ENCODE peak calls at places on chromosomes 1 and 21, in four cellular contexts. One of them, this sample, is unnamed.

GRCh38 chr1:31383967-31384366 is 11.1 kb upstream of the FABP3 start:
- DNase-seq in RCC 7860: no peak
- DNase-seq in NAMALWA: no peak
- DNase-seq in fibroblast of gingiva: no peak
- DNase-seq in this sample: no peak

GRCh38 chr1:42957880-42958487 is 684 bp downstream of the SLC2A1 start:
- DNase-seq in NAMALWA: peak; percentile 68
- DNase-seq in RCC 7860: no peak
- DNase-seq in fibroblast of gingiva: peak; percentile 52
- DNase-seq in this sample: no peak

GRCh38 chr1:1554926-1555915 is 14.8 kb upstream of the TMEM240 start:
- DNase-seq in fibroblast of gingiva: peak; percentile 36
- DNase-seq in RCC 7860: peak; percentile 70
- DNase-seq in NAMALWA: no peak
- DNase-seq in this sample: no peak

GRCh38 chr1:64401285-64401684 is 68.6 kb upstream of the CACHD1 start:
- DNase-seq in NAMALWA: no peak
- DNase-seq in fibroblast of gingiva: no peak
- DNase-seq in RCC 7860: no peak
- DNase-seq in this sample: no peak

GRCh38 chr1:179296831-179297377 is 3.3 kb downstream of the SOAT1 start:
- DNase-seq in fibroblast of gingiva: no peak
- DNase-seq in NAMALWA: peak; percentile 29
- DNase-seq in RCC 7860: no peak
- DNase-seq in this sample: no peak

GRCh38 chr1:84298336-84298687 is 3.2 kb upstream of the SAMD13 start:
- DNase-seq in fibroblast of gingiva: peak; percentile 47
- DNase-seq in RCC 7860: no peak
- DNase-seq in NAMALWA: peak; percentile 71
- DNase-seq in this sample: no peak

GRCh38 chr21:21463456-21463855 is 465.2 kb downstream of the NCAM2 start:
- DNase-seq in fibroblast of gingiva: peak; percentile 74
- DNase-seq in RCC 7860: no peak
- DNase-seq in NAMALWA: no peak
- DNase-seq in this sample: no peak

GRCh38 chr1:160062134-160062533 is 7.8 kb downstream of the KCNJ10 start:
- DNase-seq in RCC 7860: no peak
- DNase-seq in fibroblast of gingiva: no peak
- DNase-seq in NAMALWA: no peak
- DNase-seq in this sample: no peak

GRCh38 chr1:218705911-218706893 is 361.1 kb downstream of the TGFB2 start:
- DNase-seq in RCC 7860: peak; percentile 100
- DNase-seq in NAMALWA: no peak
- DNase-seq in fibroblast of gingiva: peak; percentile 86
- DNase-seq in this sample: peak; percentile 99

GRCh38 chr21:41706678-41707077 is 60.2 kb downstream of the RIPK4 start:
- DNase-seq in RCC 7860: peak; percentile 52
- DNase-seq in fibroblast of gingiva: no peak
- DNase-seq in NAMALWA: no peak
- DNase-seq in this sample: no peak

GRCh38 chr1:58858344-58858673 is 74.5 kb upstream of the JUN start:
- DNase-seq in fibroblast of gingiva: no peak
- DNase-seq in NAMALWA: peak; percentile 7
- DNase-seq in RCC 7860: no peak
- DNase-seq in this sample: no peak

GRCh38 chr1:183568176-183569041 is 21.9 kb downstream of the NCF2 start:
- DNase-seq in fibroblast of gingiva: no peak
- DNase-seq in NAMALWA: no peak
- DNase-seq in RCC 7860: peak; percentile 19
- DNase-seq in this sample: no peak

GRCh38 chr1:32219022-32219421 is 3.1 kb downstream of the TMEM234 start:
- DNase-seq in RCC 7860: no peak
- DNase-seq in NAMALWA: no peak
- DNase-seq in fibroblast of gingiva: peak; percentile 69
- DNase-seq in this sample: no peak

GRCh38 chr1:32250893-32251716 is at the start of gene LCK:
- DNase-seq in fibroblast of gingiva: no peak
- DNase-seq in RCC 7860: no peak
- DNase-seq in NAMALWA: peak; percentile 77
- DNase-seq in this sample: no peak

GRCh38 chr1:17874231-17874630 is 119.1 kb downstream of the ACTL8 start:
- DNase-seq in fibroblast of gingiva: peak; percentile 82
- DNase-seq in NAMALWA: no peak
- DNase-seq in RCC 7860: peak; percentile 91
- DNase-seq in this sample: peak; percentile 82

GRCh38 chr1:153617677-153618076 is 1.6 kb upstream of the S100A14 start:
- DNase-seq in NAMALWA: peak; percentile 89
- DNase-seq in fibroblast of gingiva: peak; percentile 53
- DNase-seq in RCC 7860: peak; percentile 53
- DNase-seq in this sample: no peak

This sample was measured in AG09309.